ENCODE peak calls at places on chromosomes 13 and 19, in five cellular contexts. Z is CD4-positive, CD25-positive, alpha-beta regulatory T cell; C is MG63; S is GM23248; U is Peyer's patch. F is an unnamed sample. For H3K9me3, the result is how much of the 10 kb centered on the place peaks cover.

GRCh38 chr13:99103536-99103935 is 97.1 kb upstream of the UBAC2 start:
- DNase-seq in Z (no peak), C (no peak), S (peak), U (no peak), F (no peak)

GRCh38 chr13:30759748-30760147 is 24.4 kb downstream of the ALOX5AP start:
- DNase-seq in Z (no peak), C (no peak), S (peak), U (no peak), F (no peak)

GRCh38 chr19:22945560-22945959 is 57.4 kb downstream of the ZNF728 start:
- DNase-seq in Z (no peak), C (no peak), S (peak), U (no peak), F (no peak)

GRCh38 chr13:70623260-70623659 is 515.0 kb upstream of the KLHL1 start:
- DNase-seq in Z (no peak), C (no peak), S (peak), U (no peak), F (no peak)

GRCh38 chr13:29472317-29472961 is 123.0 kb downstream of the SLC7A1 start:
- DNase-seq in Z (peak), C (peak), S (peak), U (peak), F (no peak)

GRCh38 chr13:33402975-33403374 is 117.4 kb upstream of the STARD13 start:
- DNase-seq in Z (no peak), C (no peak), S (no peak), U (no peak), F (no peak)

GRCh38 chr19:533485-534058 is 2.0 kb downstream of the CDC34 start:
- DNase-seq in Z (no peak), C (no peak), S (peak), U (no peak), F (no peak)

GRCh38 chr13:51552027-51552426 is 32.2 kb upstream of the WDFY2 start:
- DNase-seq in Z (no peak), C (no peak), S (no peak), U (no peak), F (no peak)

GRCh38 chr13:74287672-74288169 is 153.5 kb upstream of the KLF12 start:
- DNase-seq in Z (peak), C (peak), S (peak), U (peak), F (peak)

GRCh38 chr19:50314724-50315700 is 14.2 kb downstream of the KCNC3 start:
- DNase-seq in Z (no peak), C (no peak), S (no peak), U (no peak), F (no peak)

GRCh38 chr13:111245781-111246384 is 74.6 kb upstream of the TEX29 start:
- DNase-seq in Z (no peak), C (no peak), S (peak), U (no peak), F (no peak)

GRCh38 chr19:38734426-38735256 is 9.6 kb downstream of the CAPN12 start:
- DNase-seq in Z (no peak), C (no peak), S (peak), U (peak), F (no peak)
- H3K4me3 ChIP-seq in Z (peak), C (no peak), S (no peak), U (peak), F (no peak)

DNA sequence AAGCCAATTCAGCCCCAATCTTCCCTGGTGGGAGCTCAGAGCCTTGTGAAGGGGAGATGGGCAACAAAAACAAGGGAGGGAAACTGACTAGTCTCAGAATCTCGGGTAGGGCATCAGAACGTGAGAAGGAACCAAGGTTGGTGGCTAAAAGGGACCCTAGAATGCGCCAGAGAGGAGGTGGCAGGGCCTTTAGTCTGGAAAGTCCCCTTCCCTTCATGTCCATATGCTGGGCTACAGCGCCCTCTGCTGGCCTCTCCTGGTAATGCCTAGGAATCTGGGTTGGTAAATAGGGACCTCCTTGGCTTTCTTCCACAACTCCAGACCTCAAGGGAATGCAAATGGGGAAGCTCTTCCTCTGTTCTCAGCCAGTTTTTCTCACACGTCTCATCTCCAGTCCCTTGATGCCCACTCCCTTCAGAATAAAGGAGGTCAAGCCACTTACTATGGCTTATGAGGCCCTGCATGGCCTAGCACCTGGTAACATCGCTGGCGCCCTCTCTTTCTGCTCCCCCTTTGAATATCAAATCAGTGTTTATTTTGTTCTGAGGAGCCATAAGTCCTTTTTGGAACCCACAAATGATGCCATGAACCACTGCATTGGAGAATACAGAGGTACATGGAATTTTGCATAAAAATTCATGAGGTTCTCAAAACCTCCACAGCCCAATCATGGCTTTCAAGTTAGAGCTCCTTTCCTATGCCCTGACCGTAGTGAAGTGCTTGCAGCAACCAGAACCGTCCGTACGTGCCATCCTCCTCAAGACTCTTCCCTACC is 1.3 kb upstream of the CCDC97 start:
- DNase-seq in Z (peak), C (peak), S (peak), U (peak), F (peak)
- H3K9me3 ChIP-seq in Z (under half), C (under half), S (under half), U (under half), F (under half)

GRCh38 chr13:73062368-73062767 is 3.6 kb downstream of the KLF5 start:
- DNase-seq in Z (no peak), C (no peak), S (no peak), U (no peak), F (no peak)
- H3K4me3 ChIP-seq in Z (no peak), C (no peak), S (no peak), U (peak), F (no peak)

DNA sequence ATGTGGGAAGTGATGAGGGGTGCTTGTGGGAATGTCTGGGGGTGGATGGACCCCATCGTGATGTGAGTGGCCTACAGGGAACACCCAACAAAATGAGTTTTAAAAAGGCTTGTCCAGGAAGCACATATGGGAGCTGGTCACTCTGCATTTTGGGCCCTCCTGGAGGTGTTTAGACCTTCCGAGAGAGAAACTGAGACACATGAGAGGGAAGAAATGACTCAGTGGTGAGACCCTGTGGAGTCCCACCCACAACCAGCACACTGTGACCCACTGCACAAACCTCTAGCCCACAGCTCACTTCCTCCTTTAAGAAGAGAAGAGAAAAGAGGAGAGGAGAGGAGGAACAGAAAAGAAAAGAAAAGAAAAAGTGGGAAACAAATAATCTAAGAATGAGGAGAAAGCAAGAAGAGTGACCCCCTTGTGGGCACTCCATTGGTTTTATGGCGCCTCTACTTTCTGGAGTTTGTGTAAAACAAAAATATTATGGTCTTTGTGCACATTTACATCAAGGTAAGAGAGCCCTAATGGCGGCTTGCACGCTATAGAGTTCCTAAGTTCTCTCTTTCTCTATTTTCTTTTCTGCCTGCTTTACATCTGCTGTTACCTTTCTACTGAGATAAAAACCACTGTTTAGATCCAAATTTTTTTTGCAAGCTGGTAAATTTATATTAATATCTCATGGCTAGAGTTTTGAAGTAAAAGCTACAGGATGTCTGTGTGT is 13.3 kb upstream of the LILRB1 start:
- DNase-seq in Z (no peak), C (no peak), S (no peak), U (peak), F (no peak)
- H3K9me3 ChIP-seq in Z (under half), C (under half), S (under half), U (under half), F (under half)

GRCh38 chr19:33562636-33563035 is 41.0 kb upstream of the PEPD start:
- DNase-seq in Z (no peak), C (no peak), S (no peak), U (no peak), F (no peak)

GRCh38 chr19:33561261-33561660 is 39.7 kb upstream of the PEPD start:
- DNase-seq in Z (no peak), C (no peak), S (no peak), U (no peak), F (no peak)

GRCh38 chr19:33568706-33569105 is 47.1 kb upstream of the PEPD start:
- DNase-seq in Z (no peak), C (no peak), S (no peak), U (no peak), F (no peak)

GRCh38 chr19:33559996-33560395 is 38.4 kb upstream of the PEPD start:
- DNase-seq in Z (no peak), C (no peak), S (no peak), U (no peak), F (no peak)

DNA sequence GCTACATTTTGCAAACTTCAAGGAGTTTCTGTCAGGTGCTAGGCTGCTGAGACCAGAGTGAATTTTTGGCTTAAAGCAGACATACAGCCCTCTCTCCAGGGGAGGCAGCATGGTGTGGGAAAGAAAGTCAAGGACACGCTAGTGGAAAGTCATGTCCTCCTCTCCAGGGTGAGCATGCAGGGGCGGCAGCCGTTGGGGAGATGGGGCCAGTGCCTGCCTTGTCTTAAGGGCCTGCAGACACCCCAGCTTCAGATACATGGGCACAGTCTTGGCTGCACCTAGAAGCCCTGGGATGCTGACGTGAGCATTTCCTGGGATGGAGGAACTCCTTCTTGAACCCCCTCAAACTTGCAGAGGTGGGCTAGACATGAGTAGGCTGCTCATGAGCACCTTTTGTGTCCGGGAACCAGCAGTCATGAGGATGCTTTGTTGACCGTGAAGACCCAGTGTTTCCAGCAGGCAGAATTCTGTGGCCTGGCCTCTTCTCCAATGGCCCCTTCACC is 43.3 kb upstream of the PEPD start:
- DNase-seq in Z (no peak), C (no peak), S (no peak), U (no peak), F (no peak)
- H3K4me3 ChIP-seq in Z (no peak), C (no peak), S (no peak), U (no peak), F (no peak)

DNA sequence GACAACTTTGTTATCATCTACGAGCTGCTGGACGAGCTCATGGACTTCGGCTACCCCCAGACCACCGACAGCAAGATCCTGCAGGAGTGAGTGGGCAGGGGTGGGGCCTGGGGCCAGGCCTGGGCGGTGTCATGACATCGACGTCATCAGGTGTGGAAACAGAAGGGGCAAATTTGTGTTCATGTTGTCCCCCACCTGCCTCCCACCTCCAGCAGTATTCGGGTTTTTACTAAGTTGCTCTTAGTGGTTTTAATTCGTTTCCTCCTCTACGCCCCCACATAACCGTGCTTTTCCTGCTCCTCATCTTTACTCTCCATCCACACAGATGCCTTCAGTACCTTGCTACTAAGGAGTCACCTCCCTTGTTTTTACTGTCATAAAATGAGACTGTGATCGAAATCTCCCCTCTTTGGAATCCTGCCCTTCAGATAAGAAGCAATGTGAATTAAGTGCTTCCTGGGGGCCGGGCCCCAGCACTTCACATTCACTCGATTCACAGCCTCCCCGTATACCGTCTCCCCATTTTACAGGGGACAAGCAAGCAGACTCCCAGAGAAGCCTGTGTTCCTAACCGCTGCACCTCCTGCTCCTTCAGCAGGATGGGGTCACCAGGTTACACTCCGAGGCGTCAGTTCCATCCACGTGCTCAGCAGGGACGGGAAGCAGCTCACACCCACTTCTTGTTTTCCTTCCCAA is 10.5 kb downstream of the AP1M1 start:
- DNase-seq in Z (no peak), C (no peak), S (no peak), U (peak), F (no peak)
- H3K9me3 ChIP-seq in Z (under half), C (under half), S (under half), U (under half), F (under half)

DNA sequence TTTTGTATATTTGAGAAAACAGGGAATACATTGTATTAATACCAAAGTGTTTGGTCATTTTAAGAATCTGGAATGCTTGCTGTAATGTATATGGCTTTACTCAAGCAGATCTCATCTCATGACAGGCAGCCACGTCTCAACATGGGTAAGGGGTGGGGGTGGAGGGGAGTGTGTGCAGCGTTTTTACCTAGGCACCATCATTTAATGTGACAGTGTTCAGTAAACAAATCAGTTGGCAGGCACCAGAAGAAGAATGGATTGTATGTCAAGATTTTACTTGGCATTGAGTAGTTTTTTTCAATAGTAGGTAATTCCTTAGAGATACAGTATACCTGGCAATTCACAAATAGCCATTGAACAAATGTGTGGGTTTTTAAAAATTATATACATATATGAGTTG is 17.2 kb downstream of the KLF5 start:
- DNase-seq in Z (no peak), C (no peak), S (no peak), U (no peak), F (no peak)
- H3K4me3 ChIP-seq in Z (no peak), C (no peak), S (no peak), U (no peak), F (no peak)

DNA sequence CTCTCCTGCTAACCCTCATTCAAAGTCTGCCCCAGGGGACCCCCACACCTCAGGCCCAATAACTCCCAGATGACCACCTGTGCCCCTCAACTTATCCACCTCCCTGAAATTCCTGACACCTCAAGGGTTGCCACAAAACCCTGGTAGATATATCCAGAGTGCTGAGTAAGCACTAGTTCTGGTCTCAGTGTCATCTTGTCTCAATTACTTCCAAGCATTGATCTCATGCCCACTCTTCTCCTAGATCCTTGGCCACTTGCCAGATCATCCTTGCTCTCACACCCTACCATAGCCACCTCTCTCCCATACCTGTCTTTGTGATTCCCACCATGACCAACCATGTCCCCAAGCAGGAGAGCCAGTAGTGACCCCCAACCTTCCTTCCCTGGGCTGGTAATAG is 2.0 kb downstream of the ZNF416 start:
- DNase-seq in Z (no peak), C (no peak), S (no peak), U (no peak), F (no peak)
- H3K9me3 ChIP-seq in Z (half or more), C (half or more), S (under half), U (under half), F (half or more)

GRCh38 chr19:57615346-57615745 is 1.3 kb downstream of the ZNF134 start:
- DNase-seq in Z (no peak), C (no peak), S (peak), U (no peak), F (no peak)
- H3K4me3 ChIP-seq in Z (peak), C (no peak), S (peak), U (no peak), F (peak)

GRCh38 chr19:20858218-20858617 is 64.8 kb upstream of the ZNF85 start:
- DNase-seq in Z (no peak), C (no peak), S (no peak), U (no peak), F (no peak)
- H3K9me3 ChIP-seq in Z (under half), C (under half), S (under half), U (under half), F (half or more)